ENCODE peak calls at places on chromosomes 7 and 10, in seven cellular contexts. D is HCT116, I is H1, C is HepG2, M is K562, O is SK-N-SH, N is GM12878. V is an unnamed sample.

GRCh38 chr10:35577915-35578607 is 27.1 kb upstream of the GJD4 start:
- DNase-seq in D (no peak), I (no peak), C (no peak), M (no peak), O (no peak), N (no peak), V (no peak)

GRCh38 chr7:119197872-119198527 is 973.5 kb downstream of the ANKRD7 start:
- DNase-seq in D (peak), I (peak), C (peak), M (no peak), O (peak), N (peak), V (peak)

GRCh38 chr7:25857376-25858067 is 294.5 kb upstream of the NFE2L3 start:
- DNase-seq in D (no peak), I (no peak), C (no peak), M (peak), O (peak), N (no peak), V (no peak)

GRCh38 chr7:149196705-149197171 is 1.4 kb downstream of the ZNF282 start:
- DNase-seq in D (no peak), I (no peak), C (peak), M (no peak), O (peak), N (no peak), V (no peak)

GRCh38 chr7:137772221-137772620 is 74.6 kb downstream of the DGKI start:
- DNase-seq in D (no peak), I (no peak), C (no peak), M (no peak), O (no peak), N (no peak), V (peak)

GRCh38 chr7:22066484-22066883 is 120.8 kb upstream of the CDCA7L start:
- DNase-seq in D (no peak), I (no peak), C (no peak), M (no peak), O (no peak), N (no peak), V (no peak)

GRCh38 chr10:101272229-101272868 is 43.1 kb upstream of the LBX1 start:
- DNase-seq in D (peak), I (peak), C (peak), M (peak), O (peak), N (no peak), V (peak)

GRCh38 chr10:60200682-60201053 is 189.0 kb downstream of the ANK3 start:
- DNase-seq in D (no peak), I (no peak), C (no peak), M (no peak), O (peak), N (no peak), V (no peak)

GRCh38 chr7:82810558-82811259 is 352.0 kb downstream of the PCLO start:
- DNase-seq in D (peak), I (no peak), C (peak), M (no peak), O (peak), N (no peak), V (peak)

GRCh38 chr10:80526218-80526617 is 11.5 kb upstream of the SH2D4B start:
- DNase-seq in D (no peak), I (no peak), C (no peak), M (no peak), O (no peak), N (no peak), V (no peak)

GRCh38 chr10:62818426-62819011 is 2.4 kb upstream of the EGR2 start:
- DNase-seq in D (no peak), I (no peak), C (no peak), M (peak), O (peak), N (no peak), V (no peak)

GRCh38 chr7:27991006-27991528 is 189.5 kb downstream of the JAZF1 start:
- DNase-seq in D (no peak), I (no peak), C (no peak), M (no peak), O (no peak), N (no peak), V (no peak)

GRCh38 chr10:103241262-103242011 is 4.2 kb upstream of the RPEL1 start:
- DNase-seq in D (peak), I (no peak), C (peak), M (no peak), O (no peak), N (no peak), V (no peak)

GRCh38 chr7:81284576-81284975 is 365.7 kb upstream of the SEMA3C start:
- DNase-seq in D (peak), I (no peak), C (no peak), M (no peak), O (no peak), N (no peak), V (no peak)

GRCh38 chr10:126080303-126080825 is 184.0 kb downstream of the FANK1 start:
- DNase-seq in D (no peak), I (no peak), C (no peak), M (no peak), O (no peak), N (no peak), V (no peak)

GRCh38 chr7:64599341-64599740 is 36.5 kb upstream of the ZNF680 start:
- DNase-seq in D (no peak), I (no peak), C (peak), M (no peak), O (no peak), N (no peak), V (no peak)

GRCh38 chr10:9636206-9636605 is 1381.5 kb upstream of the CELF2 start:
- DNase-seq in D (no peak), I (no peak), C (no peak), M (no peak), O (no peak), N (no peak), V (no peak)

GRCh38 chr10:96470108-96470743 is 43.5 kb downstream of the TLL2 start:
- DNase-seq in D (peak), I (no peak), C (peak), M (peak), O (peak), N (no peak), V (peak)

GRCh38 chr7:2522780-2523433 is 3.3 kb downstream of the LFNG start:
- DNase-seq in D (peak), I (no peak), C (peak), M (no peak), O (no peak), N (no peak), V (no peak)

GRCh38 chr7:95482398-95482797 is 3.3 kb upstream of the ASB4 start:
- DNase-seq in D (no peak), I (no peak), C (no peak), M (no peak), O (no peak), N (no peak), V (no peak)

GRCh38 chr10:79349766-79350406 is 2.6 kb downstream of the PPIF start:
- DNase-seq in D (no peak), I (no peak), C (no peak), M (no peak), O (no peak), N (no peak), V (no peak)

GRCh38 chr7:101362334-101363195 is at the start of gene COL26A1:
- DNase-seq in D (no peak), I (no peak), C (no peak), M (no peak), O (peak), N (no peak), V (no peak)

GRCh38 chr10:63252095-63252762 is 119.1 kb downstream of the NRBF2 start:
- DNase-seq in D (no peak), I (no peak), C (peak), M (no peak), O (no peak), N (no peak), V (no peak)

GRCh38 chr10:76779163-76779820 is 858.3 kb downstream of the KCNMA1 start:
- DNase-seq in D (no peak), I (peak), C (no peak), M (no peak), O (no peak), N (no peak), V (no peak)

GRCh38 chr7:22350466-22351328 is 6.3 kb downstream of the RAPGEF5 start:
- DNase-seq in D (peak), I (no peak), C (peak), M (peak), O (peak), N (peak), V (no peak)

GRCh38 chr7:121366852-121367431 is 29.2 kb downstream of the FAM3C start:
- DNase-seq in D (no peak), I (no peak), C (peak), M (peak), O (peak), N (no peak), V (peak)

GRCh38 chr7:151632750-151633515 is 113.2 kb upstream of the RHEB start:
- DNase-seq in D (no peak), I (no peak), C (no peak), M (no peak), O (no peak), N (peak), V (no peak)

GRCh38 chr7:91411062-91411461 is 146.8 kb downstream of the FZD1 start:
- DNase-seq in D (no peak), I (no peak), C (no peak), M (no peak), O (no peak), N (no peak), V (no peak)

GRCh38 chr7:23863209-23863798 is 153.3 kb downstream of the STK31 start:
- DNase-seq in D (peak), I (no peak), C (peak), M (peak), O (peak), N (no peak), V (peak)

GRCh38 chr10:45204954-45205775 is 110.2 kb downstream of the OR13A1 start:
- DNase-seq in D (no peak), I (no peak), C (no peak), M (no peak), O (no peak), N (no peak), V (no peak)

GRCh38 chr10:102241444-102242117 is at the start of gene PITX3:
- DNase-seq in D (peak), I (peak), C (peak), M (peak), O (peak), N (no peak), V (peak)

GRCh38 chr7:44489955-44490350 is 505 bp downstream of the NUDCD3 start:
- DNase-seq in D (no peak), I (no peak), C (no peak), M (peak), O (no peak), N (no peak), V (no peak)

GRCh38 chr10:1665262-1665661 is 72.1 kb downstream of the ADARB2 start:
- DNase-seq in D (no peak), I (no peak), C (no peak), M (no peak), O (no peak), N (no peak), V (no peak)
- TF ChIP-seq SIN3A in D (no peak), I (no peak), C (no peak), M (no peak), O (no peak), N (no peak), V (no peak)

GRCh38 chr7:107344286-107344685 is 125.6 kb upstream of the GPR22 start:
- DNase-seq in D (no peak), I (no peak), C (no peak), M (no peak), O (no peak), N (no peak), V (no peak)

GRCh38 chr7:107344799-107345198 is 125.1 kb upstream of the GPR22 start:
- DNase-seq in D (no peak), I (no peak), C (no peak), M (no peak), O (no peak), N (no peak), V (no peak)

GRCh38 chr7:107345898-107346297 is 124.0 kb upstream of the GPR22 start:
- DNase-seq in D (no peak), I (no peak), C (no peak), M (no peak), O (no peak), N (no peak), V (no peak)
- H3K27ac ChIP-seq in D (no peak), I (no peak), C (no peak), M (no peak), O (no peak), N (no peak), V (no peak)

DNA sequence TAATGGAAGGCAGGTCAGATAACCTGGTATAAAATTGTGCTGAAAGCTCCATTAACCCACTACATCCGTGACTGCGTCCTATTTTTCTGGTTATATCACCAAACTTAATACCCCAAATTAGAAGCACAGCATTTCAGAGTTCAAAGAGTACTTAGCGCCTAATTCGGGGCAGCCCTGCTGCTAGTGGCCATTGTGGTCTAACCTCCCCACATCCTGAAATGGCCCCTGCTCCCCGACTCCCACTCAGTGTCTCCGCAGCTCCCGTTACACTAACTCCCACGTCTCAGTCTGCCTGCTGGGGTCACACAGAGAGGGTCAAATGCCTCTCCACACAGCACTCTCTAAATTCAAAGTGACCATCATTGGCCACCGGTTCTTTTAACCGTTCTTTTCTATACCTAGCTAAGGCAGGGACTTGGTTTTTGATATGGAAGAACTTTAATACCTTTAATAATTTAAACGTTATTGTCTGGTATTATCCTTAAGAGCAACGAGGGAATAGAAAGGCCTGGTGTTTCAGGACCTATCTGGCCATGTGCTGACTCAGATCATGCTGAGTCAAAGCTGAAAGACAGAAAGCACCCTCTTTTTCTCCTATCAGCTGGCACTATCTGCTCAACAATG is 117.1 kb downstream of the KMT2E start:
- DNase-seq in D (no peak), I (no peak), C (no peak), M (peak), O (no peak), N (peak), V (no peak)
- TF ChIP-seq SIN3A in D (no peak), I (no peak), C (no peak), M (no peak), O (no peak), N (no peak), V (no peak)

DNA sequence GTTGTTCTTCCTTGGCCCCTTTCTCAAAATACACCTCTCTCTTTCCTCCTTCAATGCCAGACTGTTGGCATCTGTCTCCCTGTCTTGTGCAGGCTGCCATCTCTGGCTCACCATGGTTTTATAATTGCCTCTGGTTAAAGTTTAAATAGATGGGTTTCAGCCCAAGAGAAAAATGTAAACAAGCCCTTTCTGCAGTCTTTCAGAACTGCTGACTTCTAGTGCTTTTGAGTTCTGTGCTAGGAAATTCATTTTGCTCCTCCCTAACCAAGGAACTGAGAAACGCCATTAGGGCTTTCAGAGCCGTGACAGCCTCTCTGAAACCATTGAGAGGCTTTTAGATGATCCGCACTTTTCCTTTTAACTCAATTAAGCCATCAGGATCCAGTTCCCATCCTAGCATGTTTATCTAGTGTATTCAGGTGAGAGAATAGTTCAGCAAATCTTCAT is 101.5 kb upstream of the MKLN1 start:
- DNase-seq in D (no peak), I (no peak), C (peak), M (no peak), O (no peak), N (no peak), V (no peak)
- H3K27ac ChIP-seq in D (no peak), I (no peak), C (peak), M (no peak), O (no peak), N (no peak), V (no peak)

GRCh38 chr10:43311794-43312193 is 44.9 kb upstream of the RASGEF1A start:
- DNase-seq in D (no peak), I (no peak), C (no peak), M (no peak), O (no peak), N (no peak), V (no peak)

GRCh38 chr10:43307306-43307705 is 40.4 kb upstream of the RASGEF1A start:
- DNase-seq in D (no peak), I (no peak), C (no peak), M (no peak), O (no peak), N (no peak), V (no peak)

GRCh38 chr10:43310872-43311271 is 44.0 kb upstream of the RASGEF1A start:
- DNase-seq in D (no peak), I (no peak), C (no peak), M (no peak), O (no peak), N (no peak), V (no peak)

GRCh38 chr10:43306899-43307298 is 40.0 kb upstream of the RASGEF1A start:
- DNase-seq in D (no peak), I (no peak), C (no peak), M (no peak), O (no peak), N (no peak), V (no peak)

DNA sequence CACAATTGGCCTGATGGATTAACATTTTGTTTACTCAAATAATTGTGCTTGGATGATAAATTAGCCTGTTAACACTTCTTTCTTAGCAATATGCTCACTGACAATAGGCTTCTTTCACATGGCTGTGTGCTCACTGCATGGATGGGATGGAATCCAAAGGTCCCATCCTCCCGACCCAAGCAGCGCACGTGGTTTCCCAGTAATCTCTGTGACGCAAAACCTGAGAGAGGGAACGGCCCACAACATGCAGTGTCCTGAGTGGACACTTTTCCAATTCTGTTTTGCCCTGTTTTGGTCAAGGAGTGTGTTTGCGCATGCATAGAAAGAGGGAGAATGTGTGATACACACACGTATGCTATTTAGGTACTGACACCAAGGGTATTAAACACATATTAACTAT is 42.1 kb upstream of the RASGEF1A start:
- DNase-seq in D (no peak), I (no peak), C (peak), M (no peak), O (no peak), N (no peak), V (no peak)
- TF ChIP-seq SIN3A in D (no peak), I (no peak), C (no peak), M (no peak), O (no peak), N (no peak), V (no peak)

V was measured in Panc1.